ENCODE peak calls at places on chromosome 18, in seven cellular contexts. W is mesendoderm, T is neuronal stem cell, O is H9, U is IMR-90, K is trophoblast cell, F is mesenchymal stem cell. N is an unnamed sample.

GRCh38 chr18:29156531-29156930 is 979.6 kb upstream of the CDH2 start:
- DNase-seq in W (no peak), T (no peak), O (no peak), U (no peak), K (no peak), F (no peak), N (no peak)

GRCh38 chr18:78378983-78379382 is 600.6 kb upstream of the SALL3 start:
- DNase-seq in W (no peak), T (no peak), O (no peak), U (no peak), K (no peak), F (no peak), N (no peak)

GRCh38 chr18:8462651-8463185 is 146.5 kb upstream of the RAB12 start:
- DNase-seq in W (no peak), T (no peak), O (no peak), U (no peak), K (no peak), F (no peak), N (no peak)

GRCh38 chr18:62325806-62326645 is 916 bp downstream of the TNFRSF11A start:
- DNase-seq in W (peak), T (no peak), O (no peak), U (peak), K (peak), F (peak), N (no peak)

GRCh38 chr18:908631-909621 is 4.3 kb downstream of the ADCYAP1 start:
- DNase-seq in W (peak), T (no peak), O (peak), U (no peak), K (no peak), F (peak), N (no peak)

GRCh38 chr18:77081387-77081773 is 51.2 kb downstream of the MBP start:
- DNase-seq in W (no peak), T (no peak), O (no peak), U (peak), K (no peak), F (no peak), N (no peak)

GRCh38 chr18:35672897-35673296 is 91.4 kb downstream of the GALNT1 start:
- DNase-seq in W (no peak), T (no peak), O (no peak), U (peak), K (peak), F (no peak), N (no peak)

GRCh38 chr18:38456253-38456652 is 890.7 kb upstream of the CELF4 start:
- DNase-seq in W (no peak), T (no peak), O (no peak), U (no peak), K (no peak), F (no peak), N (no peak)

GRCh38 chr18:58470292-58470691 is 158.6 kb downstream of the ALPK2 start:
- DNase-seq in W (no peak), T (no peak), O (no peak), U (no peak), K (no peak), F (no peak), N (no peak)

GRCh38 chr18:44973282-44973681 is 292.6 kb downstream of the SETBP1 start:
- DNase-seq in W (peak), T (no peak), O (no peak), U (no peak), K (peak), F (peak), N (no peak)
- H3K18ac ChIP-seq in W (no peak), T (no peak), O (no peak), U (no peak), K (no peak), F (no peak), N (no peak)

DNA sequence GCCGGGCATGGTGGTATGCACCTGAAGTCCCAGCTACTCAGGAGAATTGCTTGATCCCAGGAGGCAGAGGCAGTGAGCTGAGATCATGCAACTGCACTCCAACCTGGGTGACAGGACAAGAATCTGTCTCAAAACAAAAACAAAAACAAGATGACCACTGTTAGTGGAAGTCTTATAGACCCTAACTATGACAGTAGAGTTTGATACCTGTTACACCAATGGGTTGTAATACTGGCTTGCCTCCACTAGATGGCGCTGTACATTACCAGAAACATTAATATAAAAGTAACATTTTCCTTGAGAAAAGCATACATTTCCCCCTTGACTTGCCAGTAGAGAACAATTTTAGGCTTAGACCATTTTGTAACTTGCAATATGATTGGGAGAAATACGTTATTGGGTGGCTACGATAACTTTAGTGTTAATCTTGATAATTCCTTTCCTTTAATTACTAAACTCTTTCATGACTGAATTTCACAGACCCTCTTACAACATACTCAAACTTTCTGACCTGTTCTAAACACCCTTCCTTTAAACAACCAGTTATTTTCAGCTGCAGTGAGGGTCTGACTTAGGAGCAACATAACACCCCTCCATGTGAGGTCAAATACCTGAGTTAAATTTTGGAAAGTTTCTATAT is 19.5 kb downstream of the SLC25A52 start:
- DNase-seq in W (peak), T (peak), O (peak), U (peak), K (peak), F (peak), N (no peak)
- H3K18ac ChIP-seq in W (no peak), T (no peak), O (no peak), U (no peak), K (no peak), F (no peak), N (no peak)

DNA sequence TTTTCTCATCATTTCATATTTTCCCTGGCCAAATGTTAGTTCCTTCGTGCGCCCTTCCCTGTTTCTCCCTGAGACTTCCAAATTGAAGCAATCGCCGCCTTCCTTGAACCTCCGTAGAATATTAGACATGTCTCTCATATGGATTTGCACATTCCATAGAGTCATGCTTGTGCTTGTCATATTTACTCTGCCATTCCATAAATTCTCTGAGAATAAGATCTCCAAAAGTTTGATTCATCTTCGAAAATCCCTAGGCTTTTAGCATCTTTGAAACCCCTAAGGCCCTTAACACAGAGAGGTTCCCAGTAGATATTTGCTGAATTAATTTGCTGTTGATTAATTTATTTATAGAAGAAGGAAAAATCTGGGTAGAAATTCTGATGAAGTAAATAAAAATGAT is 202.2 kb upstream of the PIK3C3 start:
- DNase-seq in W (no peak), T (no peak), O (no peak), U (no peak), K (peak), F (no peak), N (no peak)
- H3K18ac ChIP-seq in W (no peak), T (no peak), O (no peak), U (no peak), K (no peak), F (no peak), N (no peak)

DNA sequence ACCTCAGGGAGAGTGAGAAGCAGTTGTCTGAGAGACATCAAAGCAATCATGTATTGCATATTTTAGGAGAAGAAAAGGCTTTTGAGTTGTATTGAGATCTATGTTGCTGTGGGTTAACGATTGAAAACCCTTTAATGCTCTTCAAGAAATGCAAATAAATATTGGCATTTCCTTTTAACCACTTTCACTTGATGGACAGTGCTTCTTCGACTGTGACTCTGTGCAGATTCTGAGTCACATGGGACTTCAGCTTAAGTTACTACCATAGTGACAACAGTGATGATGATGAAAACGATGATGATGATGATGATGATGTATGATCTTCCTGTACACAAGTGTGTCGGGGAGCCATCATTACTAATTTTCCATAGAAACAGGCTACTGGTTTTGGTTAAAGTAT is 181.8 kb downstream of the AKAIN1 start:
- DNase-seq in W (no peak), T (no peak), O (no peak), U (no peak), K (no peak), F (no peak), N (no peak)
- H3K18ac ChIP-seq in W (no peak), T (no peak), O (no peak), U (no peak), K (no peak), F (no peak), N (no peak)

GRCh38 chr18:48876590-48876989 is 74.2 kb downstream of the SMAD7 start:
- DNase-seq in W (no peak), T (no peak), O (no peak), U (no peak), K (no peak), F (no peak), N (no peak)
- H3K18ac ChIP-seq in W (no peak), T (no peak), O (no peak), U (no peak), K (peak), F (no peak), N (no peak)

DNA sequence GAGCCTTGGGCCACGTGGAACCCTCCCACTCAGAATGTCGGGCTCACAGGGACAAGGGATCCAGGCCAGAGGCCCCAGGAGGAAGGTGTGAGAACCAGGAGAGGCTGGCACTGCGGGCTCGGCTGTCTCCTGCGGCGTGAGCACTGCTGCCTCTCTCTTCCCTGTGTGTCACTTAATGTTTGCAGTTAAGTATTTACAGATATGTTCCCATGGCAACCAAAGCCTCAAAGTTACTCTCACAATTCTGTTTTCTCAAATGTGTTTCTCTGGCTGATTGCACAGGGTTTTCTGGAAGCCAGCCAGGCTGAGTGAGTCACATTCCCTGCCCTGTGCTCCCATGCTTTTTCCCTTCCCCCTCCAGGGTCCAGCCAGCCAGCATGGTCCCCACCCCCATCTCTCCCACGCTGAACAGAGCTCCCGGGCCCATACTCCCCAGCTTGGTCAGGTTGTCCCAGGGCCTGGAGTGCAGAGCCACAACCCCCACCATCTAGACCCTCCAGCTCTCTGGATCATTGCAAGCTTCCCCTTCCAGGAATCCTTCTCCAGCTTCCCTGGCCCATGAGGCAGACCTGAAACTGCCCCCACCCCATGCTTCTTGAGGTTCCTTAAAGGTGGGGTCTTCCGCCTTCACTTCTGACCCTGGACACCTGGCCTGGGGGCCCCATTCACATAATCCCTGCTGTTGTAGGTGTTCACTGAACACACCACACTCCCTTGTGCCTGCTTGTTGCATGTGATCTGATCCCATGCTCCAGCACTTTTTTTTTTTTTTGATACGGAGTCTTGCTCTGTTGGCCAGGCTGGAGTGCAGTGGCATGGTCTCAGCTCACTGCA is 265.9 kb downstream of the CELF4 start:
- DNase-seq in W (peak), T (no peak), O (no peak), U (peak), K (peak), F (peak), N (no peak)
- H3K18ac ChIP-seq in W (no peak), T (peak), O (no peak), U (no peak), K (no peak), F (peak), N (no peak)

GRCh38 chr18:75213610-75214009 is 3.0 kb downstream of the TSHZ1 start:
- DNase-seq in W (no peak), T (no peak), O (no peak), U (peak), K (no peak), F (no peak), N (no peak)
- H3K18ac ChIP-seq in W (no peak), T (no peak), O (no peak), U (no peak), K (no peak), F (no peak), N (no peak)

N was measured in H1.